ENCODE peak calls at places on chromosomes 2 and 18, in four cellular contexts. Y is psoas muscle, M is breast epithelium, T is pancreas. Z is an unnamed sample.

GRCh38 chr2:181374741-181375675 is 82.2 kb upstream of the ITGA4 start:
- DNase-seq in M (no peak), T (no peak), Y (no peak), Z (no peak)

GRCh38 chr2:28901841-28902240 is 7.4 kb downstream of the WDR43 start:
- DNase-seq in T (no peak), M (no peak), Y (no peak), Z (no peak)

GRCh38 chr2:33441235-33441810 is 35.1 kb upstream of the RASGRP3 start:
- DNase-seq in Y (no peak), T (peak; percentile 7), M (no peak), Z (peak; percentile 52)

GRCh38 chr2:223081789-223082188 is 29.8 kb downstream of the KCNE4 start:
- DNase-seq in M (no peak), Y (no peak), T (no peak), Z (no peak)

GRCh38 chr2:8626572-8626971 is 55.3 kb upstream of the ID2 start:
- DNase-seq in Y (no peak), M (no peak), T (no peak), Z (no peak)

GRCh38 chr2:147829106-147829505 is 15.7 kb upstream of the ACVR2A start:
- DNase-seq in Y (no peak), T (no peak), M (no peak), Z (no peak)

GRCh38 chr2:222307138-222307756 is 8.4 kb upstream of the PAX3 start:
- DNase-seq in M (no peak), T (no peak), Y (no peak), Z (no peak)

GRCh38 chr2:12935726-12936125 is 219.0 kb downstream of the TRIB2 start:
- DNase-seq in Y (no peak), T (no peak), M (no peak), Z (no peak)

GRCh38 chr18:6115710-6116109 is 220.4 kb upstream of the TMEM200C start:
- DNase-seq in M (no peak), Y (no peak), T (no peak), Z (no peak)

GRCh38 chr2:46294185-46294836 is 2.9 kb upstream of the EPAS1 start:
- DNase-seq in Y (no peak), T (no peak), M (no peak), Z (no peak)

GRCh38 chr2:62724886-62725711 is 19.6 kb downstream of the EHBP1 start:
- DNase-seq in M (no peak), T (peak; percentile 16), Y (no peak), Z (peak; percentile 16)

GRCh38 chr2:134679740-134680139 is 39.1 kb downstream of the TMEM163 start:
- DNase-seq in Y (no peak), T (no peak), M (no peak), Z (no peak)

GRCh38 chr18:13276530-13277520 is 58.3 kb downstream of the LDLRAD4 start:
- DNase-seq in T (no peak), M (no peak), Y (no peak), Z (no peak)

GRCh38 chr2:134178109-134178877 is 75.6 kb upstream of the MGAT5 start:
- DNase-seq in T (no peak), Y (no peak), M (no peak), Z (no peak)

DNA sequence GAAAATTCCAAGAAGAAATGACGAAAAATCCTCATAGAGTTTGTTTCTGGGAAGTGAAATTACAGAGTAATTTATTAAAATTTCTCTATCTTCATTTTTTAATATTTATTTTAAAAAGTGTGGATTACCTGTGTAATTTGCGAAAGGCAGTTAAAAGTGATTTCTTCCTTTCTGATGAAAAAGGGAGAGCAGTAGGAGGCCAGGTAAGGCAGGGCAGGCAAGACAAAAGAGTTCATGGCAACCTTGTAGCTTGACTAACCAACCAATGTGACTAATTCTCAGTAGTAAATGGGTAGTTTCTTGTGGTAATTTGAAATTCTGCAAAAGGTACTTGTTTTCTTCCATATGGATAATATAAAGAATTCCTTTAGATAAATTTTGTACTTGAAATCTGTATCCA is 34.9 kb upstream of the COL5A2 start:
- DNase-seq in T (no peak), Y (no peak), M (no peak), Z (no peak)
- H3K4me1 ChIP-seq in T (no peaks in the 10 kb centered on the region), Y (no peaks in the 10 kb centered on the region), M (no peaks in the 10 kb centered on the region), Z (no peaks in the 10 kb centered on the region)

DNA sequence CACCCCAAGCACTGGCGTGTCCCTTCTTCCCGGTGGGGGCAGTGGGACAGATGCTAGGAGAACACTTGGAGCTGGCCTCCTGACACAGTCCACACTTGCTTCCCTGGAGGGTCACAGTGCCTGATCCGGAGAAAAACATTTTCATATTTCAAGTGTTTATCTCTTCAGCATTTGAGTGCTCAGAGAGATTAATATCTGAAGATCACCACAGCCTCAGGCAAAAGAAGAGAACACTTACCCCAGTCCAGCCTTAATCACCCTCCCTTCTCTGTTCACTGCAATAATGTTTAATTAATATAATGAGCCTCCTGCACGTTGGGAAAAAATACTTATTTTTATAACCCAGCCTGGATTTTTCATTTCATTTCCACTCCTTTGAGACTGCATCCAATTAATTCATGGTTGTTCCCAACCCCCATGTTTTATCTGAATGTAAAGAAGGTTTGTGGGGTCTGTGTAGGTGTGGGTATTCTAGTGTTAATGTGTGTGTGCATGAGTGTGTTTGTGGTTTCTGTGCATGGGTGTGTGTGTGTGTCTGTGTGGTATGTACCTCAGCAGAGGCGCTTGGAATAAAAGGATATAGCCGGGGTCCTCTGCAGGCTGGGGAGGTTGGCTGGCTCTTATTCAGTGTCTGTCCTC is 72.1 kb downstream of the NRP2 start:
- DNase-seq in Y (no peak), M (no peak), T (no peak), Z (no peak)
- H3K4me1 ChIP-seq in Y (no peaks in the 10 kb centered on the region), M (peaks cover 11% of the 10 kb centered on the region), T (no peaks in the 10 kb centered on the region), Z (peaks cover 2% of the 10 kb centered on the region)

DNA sequence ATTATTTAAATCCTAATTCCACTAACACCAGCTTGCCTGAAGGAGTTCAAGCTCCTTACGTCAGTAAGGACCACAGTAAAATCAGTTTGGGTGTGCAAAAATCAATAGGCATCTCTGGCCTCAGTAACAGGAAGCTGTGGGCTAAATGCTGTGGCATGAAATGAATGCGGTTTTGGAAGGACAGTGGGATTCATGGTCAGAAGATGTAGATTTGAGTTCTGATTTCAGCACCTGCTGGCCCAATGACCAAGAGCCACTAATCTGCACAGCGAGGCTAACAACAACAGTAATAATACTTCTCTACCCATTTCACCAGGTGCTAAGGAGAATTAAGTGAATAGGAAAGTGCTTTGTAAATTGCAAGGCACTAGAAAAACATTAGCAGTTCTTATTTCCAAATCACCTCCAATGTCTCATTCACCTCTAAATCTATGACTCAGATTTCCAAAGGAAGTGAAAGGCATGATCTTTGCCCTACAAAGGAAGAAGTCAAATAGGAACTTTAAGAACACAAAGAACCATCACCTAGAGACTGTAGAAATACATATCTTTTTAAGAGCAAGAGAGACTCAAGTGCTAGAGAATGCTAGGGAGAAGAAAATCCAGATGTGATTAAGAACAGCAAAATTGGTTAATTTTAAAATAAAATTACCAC is 172.6 kb downstream of the ANKRD44 start:
- DNase-seq in Y (no peak), T (no peak), M (no peak), Z (no peak)
- H3K4me1 ChIP-seq in Y (no peaks in the 10 kb centered on the region), T (peaks cover 10% of the 10 kb centered on the region), M (no peaks in the 10 kb centered on the region), Z (no peaks in the 10 kb centered on the region)

DNA sequence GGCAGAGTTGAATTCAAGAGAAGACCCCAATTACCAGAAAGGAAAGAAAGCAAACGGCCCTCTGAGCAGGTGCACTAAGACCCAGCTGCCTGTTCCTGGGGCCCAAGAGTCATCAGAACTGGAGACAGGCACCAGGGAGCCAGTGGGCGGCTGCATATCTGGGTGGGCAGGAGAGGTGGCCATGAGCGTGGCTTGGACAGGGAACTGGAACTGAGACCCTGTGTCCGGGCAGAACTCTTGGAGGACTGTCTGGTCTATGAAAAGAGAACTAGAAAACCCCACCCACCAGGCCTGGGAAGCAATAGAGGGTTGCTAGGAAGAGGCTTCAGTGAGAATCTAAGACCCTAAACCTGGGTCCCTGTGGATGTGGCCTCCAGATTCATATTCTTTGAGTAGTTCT is 147.1 kb downstream of the HDAC4 start:
- DNase-seq in Y (peak; percentile 57), M (no peak), T (no peak), Z (no peak)
- H3K4me1 ChIP-seq in Y (peaks cover 96% of the 10 kb centered on the region), M (no peaks in the 10 kb centered on the region), T (peaks cover 6% of the 10 kb centered on the region), Z (peaks cover 2% of the 10 kb centered on the region)

GRCh38 chr2:159139216-159139933 is 147.1 kb downstream of the WDSUB1 start:
- DNase-seq in Y (no peak), T (no peak), M (no peak), Z (no peak)
- H3K4me1 ChIP-seq in Y (peaks cover 14% of the 10 kb centered on the region), T (no peaks in the 10 kb centered on the region), M (no peaks in the 10 kb centered on the region), Z (no peaks in the 10 kb centered on the region)

GRCh38 chr18:58863539-58864145 is 1.0 kb upstream of the ZNF532 start:
- DNase-seq in Y (peak; percentile 77), T (peak; percentile 25), M (no peak), Z (no peak)
- H3K4me1 ChIP-seq in Y (peaks cover 78% of the 10 kb centered on the region), T (no peaks in the 10 kb centered on the region), M (peaks cover 5% of the 10 kb centered on the region), Z (peaks cover 9% of the 10 kb centered on the region)